ENCODE peak calls at places on chromosomes 7 and 10, in eight cellular contexts. A is posterior vena cava; O is stimulated activated CD8-positive, alpha-beta memory T cell treated with anti-CD3 and anti-CD28 coated beads, Interleukin-12 subunit alpha, Interleukin-12 subunit beta, amount 100 ng/mL, for 4 hours; R is GOT3; K is NCI-H1105 treated with DMSO at 0.1 percent for 48 hours; B is SJCRH30; Q is EL; P is skeletal muscle cell. N is an unnamed sample.

GRCh38 chr10:97475936-97476594 is 22.2 kb downstream of the MMS19 start:
- DNase-seq in P (peak), A (no peak), K (no peak), B (no peak), R (no peak), O (no peak), Q (no peak), N (no peak)

GRCh38 chr7:47638679-47639306 is 56.9 kb upstream of the TNS3 start:
- DNase-seq in O (no peak), P (no peak), B (no peak), A (no peak), K (no peak), R (no peak), Q (no peak), N (no peak)

GRCh38 chr7:142385528-142386340 is 127.9 kb upstream of the PRSS58 start:
- DNase-seq in K (peak), A (no peak), O (no peak), Q (peak), R (no peak), P (peak), B (peak), N (no peak)

GRCh38 chr7:44431091-44431608 is 59.3 kb downstream of the NUDCD3 start:
- DNase-seq in Q (no peak), B (no peak), O (no peak), K (no peak), R (no peak), P (no peak), A (no peak), N (no peak)

GRCh38 chr10:124093076-124093773 is at the start of gene CHST15:
- DNase-seq in K (peak), B (no peak), R (no peak), A (peak), P (no peak), Q (peak), O (no peak), N (no peak)

GRCh38 chr7:24123061-24123460 is 160.9 kb upstream of the NPY start:
- DNase-seq in B (no peak), O (no peak), A (no peak), R (no peak), P (no peak), Q (no peak), K (no peak), N (no peak)

GRCh38 chr10:113347508-113347907 is 205.3 kb upstream of the HABP2 start:
- DNase-seq in P (no peak), Q (no peak), K (no peak), A (no peak), O (no peak), R (no peak), B (no peak), N (no peak)

GRCh38 chr10:314871-315270 is 179.6 kb downstream of the ZMYND11 start:
- DNase-seq in O (no peak), R (no peak), B (no peak), Q (peak), K (no peak), A (no peak), P (no peak), N (no peak)

GRCh38 chr10:48880016-48880705 is 59.5 kb downstream of the LRRC18 start:
- DNase-seq in O (no peak), Q (no peak), P (no peak), K (no peak), R (no peak), A (no peak), B (no peak), N (no peak)

GRCh38 chr10:70308121-70309060 is 24.6 kb upstream of the NPFFR1 start:
- DNase-seq in K (no peak), P (no peak), O (no peak), R (no peak), B (no peak), A (no peak), Q (no peak), N (no peak)

GRCh38 chr10:86678999-86679792 is 10.9 kb downstream of the LDB3 start:
- DNase-seq in O (no peak), R (no peak), P (no peak), K (no peak), B (no peak), Q (no peak), A (no peak), N (no peak)

GRCh38 chr10:96272256-96272985 is 1.1 kb upstream of the BLNK start:
- DNase-seq in O (no peak), A (no peak), K (no peak), R (no peak), Q (no peak), P (no peak), B (no peak), N (no peak)

GRCh38 chr10:51242393-51242792 is 168.1 kb downstream of the PRKG1 start:
- DNase-seq in P (no peak), B (no peak), K (no peak), R (no peak), Q (no peak), O (no peak), A (no peak), N (no peak)

GRCh38 chr7:30511973-30512662 is 7.5 kb upstream of the GGCT start:
- DNase-seq in A (no peak), K (no peak), O (no peak), Q (no peak), R (no peak), P (no peak), B (no peak), N (no peak)

GRCh38 chr7:67311901-67312300 is 315.3 kb downstream of the TYW1 start:
- DNase-seq in A (no peak), K (no peak), R (no peak), P (peak), Q (peak), B (no peak), O (no peak), N (no peak)

GRCh38 chr7:68800316-68800715 is 798.0 kb upstream of the AUTS2 start:
- DNase-seq in A (no peak), K (no peak), B (no peak), Q (no peak), R (no peak), O (no peak), P (no peak), N (no peak)

GRCh38 chr7:48110868-48111267 is 21.8 kb downstream of the UPP1 start:
- DNase-seq in A (no peak), Q (no peak), O (no peak), K (no peak), B (no peak), R (no peak), P (no peak), N (no peak)

GRCh38 chr10:5560142-5560843 is 35.5 kb downstream of the CALML3 start:
- DNase-seq in R (no peak), P (no peak), B (no peak), Q (no peak), K (no peak), A (peak), O (no peak), N (no peak)

GRCh38 chr7:127588697-127589482 is 679 bp downstream of the ARF5 start:
- DNase-seq in K (peak), P (no peak), R (no peak), A (peak), Q (peak), O (no peak), B (peak), N (no peak)

GRCh38 chr7:74527842-74528241 is 74.1 kb downstream of the GTF2IRD1 start:
- DNase-seq in P (no peak), K (peak), B (no peak), O (no peak), R (no peak), A (no peak), Q (no peak), N (no peak)

GRCh38 chr10:89273680-89274079 is 22.1 kb upstream of the LIPA start:
- DNase-seq in O (no peak), Q (no peak), K (no peak), R (no peak), B (no peak), A (no peak), P (no peak), N (no peak)

GRCh38 chr7:122628651-122629411 is 70.1 kb downstream of the RNF133 start:
- DNase-seq in A (no peak), R (no peak), O (no peak), Q (no peak), P (no peak), K (no peak), B (no peak), N (no peak)

GRCh38 chr10:113199459-113199858 is 249.4 kb downstream of the TCF7L2 start:
- DNase-seq in O (no peak), R (no peak), P (peak), B (no peak), K (no peak), Q (peak), A (no peak), N (no peak)

GRCh38 chr7:159027803-159028455 is 116.7 kb downstream of the VIPR2 start:
- DNase-seq in K (peak), A (no peak), P (no peak), R (no peak), Q (no peak), B (no peak), O (no peak), N (no peak)

GRCh38 chr10:84685047-84685660 is 356.8 kb downstream of the CCSER2 start:
- DNase-seq in K (no peak), B (peak), Q (no peak), A (no peak), P (no peak), O (no peak), R (no peak), N (no peak)

GRCh38 chr7:117564080-117564479 is 84.3 kb downstream of the CFTR start:
- DNase-seq in K (no peak), P (no peak), Q (no peak), O (no peak), R (no peak), B (no peak), A (no peak), N (no peak)

GRCh38 chr10:71799785-71800453 is 26.6 kb upstream of the VSIR start:
- DNase-seq in A (peak), K (no peak), Q (no peak), B (no peak), R (no peak), O (no peak), P (no peak), N (no peak)